ENCODE peak calls at places on chromosome 15, in eight cellular contexts. D, B, O, C, A, R, M and J are unnamed samples.

GRCh38 chr15:85367741-85368140 is 12.7 kb upstream of the AKAP13 start:
- DNase-seq in D (no peak), B (no peak), O (no peak), C (no peak), A (no peak), R (no peak), M (no peak), J (no peak)

GRCh38 chr15:74769463-74770025 is 12.3 kb upstream of the CSK start:
- DNase-seq in D (no peak), B (no peak), O (no peak), C (no peak), A (no peak), R (no peak), M (no peak), J (no peak)

GRCh38 chr15:98647774-98648653 is at the start of gene IGF1R:
- DNase-seq in D (peak; percentile 79), B (peak; percentile 82), O (peak; percentile 83), C (peak; percentile 88), A (peak; percentile 88), R (peak; percentile 78), M (peak; percentile 94), J (peak; percentile 84)

GRCh38 chr15:32855942-32856341 is 138.1 kb downstream of the GREM1 start:
- DNase-seq in D (no peak), B (no peak), O (no peak), C (peak; percentile 99), A (no peak), R (no peak), M (no peak), J (no peak)

GRCh38 chr15:90750186-90750585 is 33.0 kb downstream of the BLM start:
- DNase-seq in D (no peak), B (no peak), O (no peak), C (no peak), A (no peak), R (no peak), M (no peak), J (no peak)

GRCh38 chr15:64287953-64288352 is 68.0 kb downstream of the CSNK1G1 start:
- DNase-seq in D (no peak), B (no peak), O (no peak), C (no peak), A (no peak), R (no peak), M (no peak), J (no peak)

GRCh38 chr15:65939901-65940617 is 70.8 kb downstream of the RAB11A start:
- DNase-seq in D (no peak), B (peak; percentile 75), O (no peak), C (peak; percentile 51), A (peak; percentile 33), R (no peak), M (no peak), J (peak; percentile 43)

GRCh38 chr15:58447244-58448010 is 15.6 kb downstream of the LIPC start:
- DNase-seq in D (no peak), B (no peak), O (no peak), C (peak; percentile 67), A (no peak), R (no peak), M (no peak), J (peak; percentile 79)

GRCh38 chr15:92527197-92527596 is 128.4 kb downstream of the FAM174B start:
- DNase-seq in D (no peak), B (no peak), O (no peak), C (peak; percentile 24), A (peak; percentile 35), R (no peak), M (no peak), J (no peak)

GRCh38 chr15:64009798-64010241 is 36.5 kb downstream of the DAPK2 start:
- DNase-seq in D (peak; percentile 73), B (no peak), O (no peak), C (no peak), A (no peak), R (no peak), M (no peak), J (peak; percentile 34)

GRCh38 chr15:31227954-31228542 is 98.6 kb upstream of the KLF13 start:
- DNase-seq in D (no peak), B (no peak), O (no peak), C (no peak), A (no peak), R (no peak), M (no peak), J (no peak)

GRCh38 chr15:31230630-31231485 is 95.8 kb upstream of the KLF13 start:
- DNase-seq in D (no peak), B (no peak), O (no peak), C (no peak), A (no peak), R (no peak), M (no peak), J (no peak)

GRCh38 chr15:31227235-31227634 is 99.4 kb upstream of the KLF13 start:
- DNase-seq in D (no peak), B (no peak), O (no peak), C (no peak), A (no peak), R (no peak), M (no peak), J (no peak)

GRCh38 chr15:31226011-31226410 is 100.6 kb upstream of the KLF13 start:
- DNase-seq in D (no peak), B (no peak), O (no peak), C (no peak), A (no peak), R (no peak), M (no peak), J (no peak)

GRCh38 chr15:31228980-31229826 is 97.4 kb upstream of the KLF13 start:
- DNase-seq in D (no peak), B (peak; percentile 51), O (no peak), C (no peak), A (no peak), R (no peak), M (no peak), J (peak; percentile 79)
- H3K4me3 ChIP-seq in D (no peak overlapping the region), B (no peak overlapping the region), O (no peak overlapping the region), C (no peak overlapping the region), A (no peak overlapping the region), R (no peak overlapping the region), M (no peak overlapping the region), J (no peak overlapping the region)

DNA sequence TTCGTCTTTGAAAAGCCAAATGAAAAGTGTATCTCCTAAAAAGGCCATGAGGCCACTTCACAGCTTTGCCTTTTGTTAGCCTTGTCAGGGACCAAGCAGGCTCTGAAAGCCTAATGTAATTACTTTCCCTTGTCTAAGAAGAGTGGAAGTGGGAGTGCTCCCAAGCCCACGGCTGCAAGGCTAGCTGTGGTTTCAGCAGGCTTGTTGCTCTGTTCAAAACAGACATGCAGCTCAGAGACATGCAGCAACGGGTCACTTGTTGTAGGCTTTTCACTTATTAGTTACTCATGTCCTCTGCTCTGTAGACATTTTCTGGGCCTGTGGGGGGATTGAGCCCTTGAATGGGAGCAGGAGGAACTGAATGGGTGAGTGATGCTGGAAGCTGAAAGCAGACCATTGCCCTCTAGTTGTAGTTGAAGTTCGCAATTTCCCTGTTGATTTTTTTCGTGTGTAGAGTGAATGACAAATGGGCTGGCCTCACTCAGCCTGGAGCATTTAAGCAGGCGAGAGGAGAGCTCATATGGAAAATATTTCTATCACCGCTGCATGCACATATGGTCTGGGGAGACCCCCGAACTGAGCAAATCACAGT is 261.9 kb upstream of the NR2E3 start:
- DNase-seq in D (no peak), B (no peak), O (no peak), C (no peak), A (no peak), R (no peak), M (no peak), J (no peak)
- H3K4me1 ChIP-seq in D (no peaks in the 10 kb centered on the region), B (peaks cover 14% of the 10 kb centered on the region), O (no peaks in the 10 kb centered on the region), C (no peaks in the 10 kb centered on the region), A (peaks cover 44% of the 10 kb centered on the region), R (no peaks in the 10 kb centered on the region), M (peaks cover 26% of the 10 kb centered on the region), J (no peaks in the 10 kb centered on the region)

DNA sequence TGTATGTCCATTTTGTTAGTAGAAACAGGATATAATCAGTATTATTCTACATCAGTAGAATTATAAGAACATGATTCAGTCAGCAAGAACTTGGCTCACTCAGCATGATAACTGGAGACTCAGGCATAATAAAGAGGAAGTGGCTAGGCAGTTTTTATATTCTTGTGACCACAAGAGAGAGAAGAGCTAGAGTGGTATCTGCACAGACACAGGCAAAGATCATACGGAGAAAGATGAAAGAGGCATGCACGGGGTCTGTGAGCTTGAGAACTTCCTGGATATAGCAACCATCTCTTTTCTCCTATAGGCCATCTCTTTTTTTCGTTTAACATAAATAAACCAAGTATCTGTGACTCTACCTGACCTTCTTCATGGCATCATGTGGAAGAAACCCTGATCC is 46.8 kb downstream of the MYO5A start:
- DNase-seq in D (peak; percentile 77), B (no peak), O (no peak), C (peak; percentile 63), A (no peak), R (no peak), M (no peak), J (peak; percentile 70)
- H3K4me3 ChIP-seq in D (peak overlapping the region; percentile 21), B (no peak overlapping the region), O (no peak overlapping the region), C (no peak overlapping the region), A (no peak overlapping the region), R (no peak overlapping the region), M (no peak overlapping the region), J (no peak overlapping the region)

DNA sequence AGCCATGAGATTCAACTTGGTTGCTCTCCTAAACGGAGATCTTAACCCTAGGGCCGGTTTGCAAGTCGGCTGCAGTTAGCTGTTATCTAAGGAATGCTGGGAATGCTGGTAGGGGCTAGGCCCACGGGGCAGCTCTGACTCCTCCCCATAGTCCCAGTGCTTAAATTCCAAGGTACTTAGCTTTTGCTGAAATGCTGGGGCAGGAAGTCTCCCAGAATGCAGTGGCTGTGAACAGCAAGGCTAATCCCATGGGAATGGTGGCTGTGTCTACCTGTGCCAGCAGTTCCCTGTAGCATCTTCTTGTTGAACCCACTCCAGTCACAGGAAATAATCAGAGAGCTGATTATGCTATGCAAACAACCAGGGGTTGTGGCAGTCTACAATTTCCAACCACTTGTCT is 102.5 kb upstream of the TJP1 start:
- DNase-seq in D (no peak), B (peak; percentile 42), O (no peak), C (peak; percentile 53), A (peak; percentile 20), R (no peak), M (no peak), J (peak; percentile 55)
- H3K4me1 ChIP-seq in D (no peaks in the 10 kb centered on the region), B (peaks cover 11% of the 10 kb centered on the region), O (no peaks in the 10 kb centered on the region), C (peaks cover 8% of the 10 kb centered on the region), A (peaks cover 26% of the 10 kb centered on the region), R (no peaks in the 10 kb centered on the region), M (peaks cover 18% of the 10 kb centered on the region), J (no peaks in the 10 kb centered on the region)

DNA sequence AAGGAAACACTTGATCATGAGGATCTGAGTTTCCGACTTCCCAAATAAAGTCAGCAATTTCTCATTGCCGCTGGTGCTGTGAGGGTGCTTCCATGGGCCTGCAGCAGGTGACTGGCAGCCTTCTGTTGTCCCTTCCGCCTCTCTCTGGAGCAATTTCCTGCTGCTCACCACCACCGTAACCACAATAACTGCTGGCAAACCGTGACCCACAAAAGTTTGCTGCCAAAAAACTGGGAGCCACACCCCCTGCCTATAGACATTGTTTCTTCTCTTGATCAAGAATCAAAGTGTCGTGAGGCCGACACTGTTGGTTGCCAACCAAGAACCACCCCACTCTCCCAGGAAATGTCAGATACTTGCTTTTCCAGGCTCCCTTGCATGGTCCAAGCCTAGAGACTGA is 164.0 kb downstream of the NR2F2 start:
- DNase-seq in D (no peak), B (no peak), O (no peak), C (no peak), A (no peak), R (no peak), M (no peak), J (no peak)
- H3K4me3 ChIP-seq in D (no peak overlapping the region), B (no peak overlapping the region), O (no peak overlapping the region), C (no peak overlapping the region), A (no peak overlapping the region), R (no peak overlapping the region), M (no peak overlapping the region), J (no peak overlapping the region)